ENCODE peak calls at places on chromosomes 7 and 10, in five cellular contexts. Q is pancreas, I is heart left ventricle, R is mucosa of descending colon, W is suprapubic skin. L is an unnamed sample.

GRCh38 chr10:61588770-61589211 is 73.9 kb upstream of the CABCOCO1 start:
- DNase-seq in Q (no peak), R (no peak), W (no peak), I (no peak), L (no peak)

GRCh38 chr7:68267486-68267885 is 1270.9 kb downstream of the TYW1 start:
- DNase-seq in R (no peak), W (no peak), Q (no peak), I (no peak), L (no peak)

GRCh38 chr10:69512901-69513300 is 60.3 kb downstream of the NEUROG3 start:
- DNase-seq in Q (no peak), R (no peak), W (no peak), I (no peak), L (no peak)

GRCh38 chr10:33537066-33537465 is 202.6 kb upstream of the NRP1 start:
- DNase-seq in R (no peak), I (no peak), Q (no peak), W (no peak), L (no peak)

GRCh38 chr7:8605227-8605626 is 171.8 kb downstream of the NXPH1 start:
- DNase-seq in I (no peak), R (no peak), Q (no peak), W (no peak), L (no peak)

GRCh38 chr10:27252267-27253000 is 11.8 kb upstream of the ACBD5 start:
- DNase-seq in Q (peak; percentile 82), W (no peak), R (peak; percentile 78), I (peak; percentile 78), L (no peak)

GRCh38 chr10:79491171-79491835 is 21.0 kb upstream of the EIF5AL1 start:
- DNase-seq in W (peak; percentile 58), Q (no peak), I (no peak), R (no peak), L (no peak)

GRCh38 chr7:104982308-104982755 is 31.7 kb upstream of the KMT2E start:
- DNase-seq in W (no peak), Q (no peak), I (no peak), R (no peak), L (no peak)

GRCh38 chr10:13527864-13528137 is 1.0 kb downstream of the BEND7 start:
- DNase-seq in Q (no peak), I (no peak), R (no peak), W (no peak), L (no peak)

GRCh38 chr10:52215745-52216361 is 98.2 kb upstream of the DKK1 start:
- DNase-seq in W (no peak), I (no peak), R (no peak), Q (peak; percentile 58), L (peak; percentile 51)

GRCh38 chr7:47610506-47611044 is 28.7 kb upstream of the TNS3 start:
- DNase-seq in I (no peak), R (no peak), Q (peak; percentile 20), W (no peak), L (no peak)

GRCh38 chr7:129751916-129752315 is 140.4 kb downstream of the NRF1 start:
- DNase-seq in W (no peak), I (no peak), Q (no peak), R (no peak), L (no peak)

GRCh38 chr10:69506487-69506833 is 55.2 kb downstream of the TSPAN15 start:
- DNase-seq in R (no peak), W (no peak), Q (no peak), I (no peak), L (no peak)

GRCh38 chr7:47448971-47449370 is 132.9 kb downstream of the TNS3 start:
- DNase-seq in Q (no peak), W (no peak), R (no peak), I (no peak), L (no peak)

DNA sequence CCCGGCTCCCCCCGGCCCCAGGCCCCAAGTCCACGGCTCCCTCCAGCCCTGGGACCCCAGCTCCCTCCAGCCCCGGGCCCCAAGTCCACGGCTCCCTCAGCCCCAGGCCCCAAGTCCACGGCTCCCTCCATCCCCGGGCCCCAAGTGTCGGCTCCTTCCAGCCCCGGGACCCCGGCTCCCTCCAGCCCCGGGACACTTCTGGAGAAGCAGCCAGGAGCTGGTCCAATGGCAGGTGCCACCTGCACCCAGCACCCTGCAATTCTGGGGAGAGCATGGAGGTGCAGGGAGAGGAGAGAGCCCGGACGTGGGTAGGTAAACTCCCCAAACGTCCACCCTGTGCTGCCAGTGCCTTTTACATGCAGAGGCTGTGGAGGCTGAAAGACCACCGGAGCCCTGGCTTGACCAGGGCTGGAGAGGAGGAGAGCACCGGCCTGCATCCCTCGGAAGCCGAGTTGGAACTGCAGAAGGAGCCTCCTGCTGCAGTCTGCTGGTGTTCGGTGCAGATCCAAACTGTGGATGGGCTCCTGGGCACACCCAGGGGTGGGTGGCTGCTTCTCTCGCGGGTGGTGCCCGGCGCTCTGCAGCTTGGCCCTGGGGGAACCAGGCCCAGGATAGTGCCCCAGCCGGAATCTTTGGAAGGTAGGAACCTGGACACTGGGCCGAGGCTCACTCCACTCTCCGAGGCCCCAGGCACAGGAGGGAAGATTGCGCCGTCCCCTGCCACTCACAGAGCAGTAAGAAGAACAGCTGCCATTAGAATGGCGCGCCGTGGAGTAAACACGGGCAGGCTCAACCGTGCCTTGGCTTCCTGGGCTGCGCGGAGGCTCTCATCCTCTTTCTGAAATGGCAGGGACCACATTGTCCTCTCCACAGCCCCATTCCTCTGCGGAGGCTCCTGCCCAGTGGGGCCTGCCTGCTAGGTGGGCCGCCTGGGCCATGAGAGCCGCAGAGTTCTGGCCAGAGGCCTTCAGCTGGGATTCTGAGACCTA is 14.7 kb downstream of the SHH start:
- DNase-seq in Q (no peak), W (no peak), R (no peak), I (no peak), L (no peak)
- TF ChIP-seq CTCF in Q (no peak), W (no peak), R (no peak), I (no peak), L (peak; percentile 8)

GRCh38 chr7:152025937-152026890 is 740 bp downstream of the GALNT11 start:
- DNase-seq in W (no peak), R (no peak), Q (no peak), I (no peak), L (no peak)
- TF ChIP-seq CTCF in W (no peak), R (no peak), Q (no peak), I (no peak), L (peak; percentile 29)

DNA sequence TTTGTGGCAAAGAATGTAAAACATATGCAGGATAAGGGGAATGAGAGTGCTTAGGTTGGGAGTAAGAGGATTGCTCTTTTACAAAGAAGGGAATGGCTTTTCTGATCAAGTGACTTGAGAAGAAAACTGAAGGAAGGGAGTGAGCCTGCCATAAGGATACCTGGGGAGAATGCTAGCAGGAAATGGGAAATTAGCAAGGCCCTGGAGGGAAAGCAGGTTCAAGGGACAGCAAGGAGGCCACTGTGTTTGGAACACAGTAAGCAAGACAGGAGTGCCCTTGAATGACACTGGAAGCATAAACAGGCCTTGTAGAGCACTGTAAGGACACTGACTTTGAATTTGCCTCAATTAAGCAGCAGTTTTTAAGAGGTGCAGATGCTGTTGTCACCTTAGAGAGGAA is 1069.9 kb downstream of the DNAJB9 start:
- DNase-seq in Q (no peak), I (no peak), W (no peak), R (no peak), L (no peak)
- TF ChIP-seq CTCF in Q (no peak), I (no peak), W (no peak), R (no peak), L (no peak)

GRCh38 chr10:104297697-104298660 is 29.0 kb downstream of the GSTO2 start:
- DNase-seq in R (no peak), Q (no peak), W (no peak), I (no peak), L (peak; percentile 37)
- TF ChIP-seq CTCF in R (no peak), Q (no peak), W (no peak), I (peak; percentile 20), L (peak; percentile 44)

GRCh38 chr10:132937861-132938260 is 4.5 kb downstream of the CFAP46 start:
- DNase-seq in R (no peak), I (no peak), Q (no peak), W (peak; percentile 46), L (no peak)

GRCh38 chr10:132940791-132941465 is 1.4 kb downstream of the CFAP46 start:
- DNase-seq in Q (no peak), W (no peak), I (no peak), R (no peak), L (no peak)

GRCh38 chr10:132939378-132939955 is 2.9 kb downstream of the CFAP46 start:
- DNase-seq in R (no peak), W (peak; percentile 39), Q (no peak), I (no peak), L (no peak)

GRCh38 chr10:132939957-132940790 is 2.2 kb downstream of the CFAP46 start:
- DNase-seq in W (no peak), Q (peak; percentile 42), R (no peak), I (no peak), L (peak; percentile 67)

DNA sequence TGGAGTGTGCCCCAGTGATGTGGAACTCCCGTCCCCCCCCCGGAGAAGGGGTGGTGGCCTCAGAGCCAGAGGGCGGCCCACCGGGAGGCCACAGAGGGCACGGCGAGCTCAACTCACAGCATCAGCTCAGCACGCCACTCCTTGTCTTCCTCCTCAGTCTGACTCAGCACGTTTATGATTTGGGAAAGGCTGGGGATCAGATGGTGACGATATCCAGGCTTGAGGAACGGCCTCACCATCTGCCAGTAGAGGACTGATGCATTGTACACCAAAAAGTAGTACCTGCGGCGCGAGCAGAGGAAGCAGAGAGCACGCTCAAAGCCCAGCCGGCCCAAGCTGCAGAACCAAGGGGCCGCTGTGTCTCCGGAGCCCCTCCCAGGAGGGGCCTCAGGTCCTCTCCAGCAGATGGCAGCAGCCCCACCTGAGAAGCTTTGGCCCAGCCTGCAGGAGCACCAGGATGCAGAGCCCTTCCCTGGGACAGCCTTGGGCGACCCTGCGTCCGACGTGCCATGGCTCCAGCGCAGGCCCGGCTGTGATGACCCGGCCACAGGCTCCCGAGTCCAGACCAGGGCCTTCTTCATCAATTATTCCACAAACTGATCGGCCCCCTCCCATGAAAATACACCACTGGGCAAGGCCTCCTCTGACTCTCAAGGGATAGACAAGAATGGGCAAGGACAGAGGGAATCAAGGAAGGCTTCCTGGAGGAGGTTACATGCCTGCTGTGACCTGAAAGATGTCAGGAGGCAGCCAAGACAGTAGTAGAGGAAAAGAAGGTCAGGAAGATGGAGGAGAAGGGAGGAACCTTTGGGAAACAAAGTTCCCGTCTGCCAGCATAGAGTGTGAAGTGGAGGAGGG is 3.7 kb downstream of the CFAP46 start:
- DNase-seq in Q (no peak), W (peak; percentile 37), R (no peak), I (no peak), L (no peak)
- TF ChIP-seq CTCF in Q (no peak), W (no peak), R (no peak), I (no peak), L (peak; percentile 52)

DNA sequence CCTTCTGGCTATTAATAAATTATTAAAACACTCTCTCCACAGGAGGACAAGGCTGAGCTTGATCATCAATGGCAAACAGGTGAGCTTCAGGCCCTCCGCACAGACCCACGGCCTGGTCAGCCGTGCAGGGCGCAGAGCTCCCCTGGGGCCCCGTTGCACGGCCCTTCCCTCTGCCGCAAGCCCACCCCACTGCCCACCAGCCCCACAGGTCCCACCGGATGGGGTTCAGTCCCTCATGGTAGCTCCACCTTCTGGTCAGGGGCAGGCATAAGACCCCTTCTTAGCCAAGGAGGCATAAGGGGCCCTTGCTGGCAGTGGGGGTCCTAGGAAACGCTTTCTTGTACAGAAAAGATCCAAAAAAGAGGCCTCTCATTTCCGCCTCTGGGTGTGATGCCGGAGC is 84.6 kb downstream of the MAD1L1 start:
- DNase-seq in Q (no peak), I (no peak), R (peak; percentile 10), W (no peak), L (no peak)
- TF ChIP-seq CTCF in Q (no peak), I (no peak), R (no peak), W (no peak), L (no peak)

L was measured in neural crest cell.